ENCODE peak calls at places on chromosomes 5 and 9, in seven cellular contexts. Q is cardiac fibroblast, T is fibroblast of mammary gland, L is brain microvascular endothelial cell, R is epithelial cell of proximal tubule, E is fibroblast of lung, G is GM12878. D is an unnamed sample.

GRCh38 chr5:57538341-57538955 is 55.8 kb upstream of the ACTBL2 start:
- DNase-seq in Q (peak), T (peak), L (peak), R (peak), E (peak), G (no peak), D (peak)

GRCh38 chr9:76374702-76375543 is 19.3 kb downstream of the RFK start:
- DNase-seq in Q (peak), T (peak), L (peak), R (peak), E (peak), G (no peak), D (peak)

GRCh38 chr9:136021171-136021890 is 60.2 kb upstream of the UBAC1 start:
- DNase-seq in Q (no peak), T (no peak), L (no peak), R (no peak), E (no peak), G (no peak), D (no peak)

GRCh38 chr9:86487222-86487841 is 133.1 kb upstream of the TUT7 start:
- DNase-seq in Q (peak), T (peak), L (no peak), R (no peak), E (peak), G (no peak), D (peak)

GRCh38 chr5:74761241-74761640 is 5.7 kb downstream of the GFM2 start:
- DNase-seq in Q (no peak), T (no peak), L (no peak), R (no peak), E (no peak), G (no peak), D (no peak)

GRCh38 chr5:73232266-73233041 is 59.5 kb downstream of the TMEM174 start:
- DNase-seq in Q (no peak), T (no peak), L (no peak), R (no peak), E (peak), G (no peak), D (no peak)

GRCh38 chr5:149284501-149284900 is 12.8 kb downstream of the AFAP1L1 start:
- DNase-seq in Q (peak), T (peak), L (peak), R (no peak), E (no peak), G (no peak), D (no peak)

GRCh38 chr9:35521708-35522107 is 31.8 kb downstream of the RUSC2 start:
- DNase-seq in Q (peak), T (peak), L (peak), R (no peak), E (peak), G (no peak), D (peak)

GRCh38 chr5:170497311-170498038 is 6.3 kb upstream of the KCNIP1 start:
- DNase-seq in Q (no peak), T (peak), L (peak), R (no peak), E (peak), G (no peak), D (no peak)

GRCh38 chr9:114804504-114804903 is 1.3 kb downstream of the TNFSF15 start:
- DNase-seq in Q (peak), T (peak), L (peak), R (no peak), E (peak), G (no peak), D (peak)

GRCh38 chr5:181060924-181061323 is 20.9 kb downstream of the BTNL9 start:
- DNase-seq in Q (no peak), T (no peak), L (no peak), R (no peak), E (no peak), G (no peak), D (no peak)

GRCh38 chr5:134600600-134600999 is 32.0 kb downstream of the SAR1B start:
- DNase-seq in Q (peak), T (peak), L (peak), R (no peak), E (peak), G (no peak), D (peak)

GRCh38 chr9:136526625-136527066 is 19.2 kb downstream of the NOTCH1 start:
- DNase-seq in Q (no peak), T (no peak), L (no peak), R (no peak), E (no peak), G (no peak), D (no peak)

GRCh38 chr5:146924132-146924531 is 45.6 kb upstream of the PPP2R2B start:
- DNase-seq in Q (no peak), T (no peak), L (no peak), R (no peak), E (no peak), G (no peak), D (no peak)

GRCh38 chr5:143399616-143400540 is 3.6 kb downstream of the NR3C1 start:
- DNase-seq in Q (peak), T (peak), L (no peak), R (no peak), E (no peak), G (no peak), D (no peak)

GRCh38 chr5:140391732-140392131 is 9.9 kb upstream of the ANKHD1 start:
- DNase-seq in Q (no peak), T (no peak), L (no peak), R (no peak), E (no peak), G (no peak), D (no peak)

GRCh38 chr9:88804289-88804596 is 187.0 kb upstream of the S1PR3 start:
- DNase-seq in Q (peak), T (peak), L (no peak), R (no peak), E (no peak), G (no peak), D (peak)

GRCh38 chr5:127959152-127959764 is 124.3 kb upstream of the SLC12A2 start:
- DNase-seq in Q (peak), T (peak), L (peak), R (peak), E (peak), G (no peak), D (peak)

GRCh38 chr5:141478321-141478945 is 2.7 kb downstream of the PCDHGC3 start:
- DNase-seq in Q (no peak), T (peak), L (no peak), R (no peak), E (peak), G (no peak), D (peak)

GRCh38 chr5:84430863-84431663 is 46.4 kb upstream of the EDIL3 start:
- DNase-seq in Q (peak), T (no peak), L (no peak), R (no peak), E (no peak), G (no peak), D (no peak)

GRCh38 chr5:137078171-137078665 is 420.9 kb downstream of the SPOCK1 start:
- DNase-seq in Q (no peak), T (peak), L (no peak), R (peak), E (peak), G (no peak), D (no peak)

GRCh38 chr5:177595991-177596774 is 3.7 kb upstream of the B4GALT7 start:
- DNase-seq in Q (no peak), T (no peak), L (no peak), R (no peak), E (no peak), G (no peak), D (no peak)

GRCh38 chr5:177520271-177520670 is 3.5 kb upstream of the DDX41 start:
- DNase-seq in Q (no peak), T (no peak), L (no peak), R (no peak), E (no peak), G (no peak), D (no peak)

GRCh38 chr5:172868924-172869565 is 35.0 kb downstream of the ERGIC1 start:
- DNase-seq in Q (peak), T (peak), L (peak), R (peak), E (peak), G (no peak), D (peak)
- TF ChIP-seq CTCF in Q (peak), T (peak), L (peak), R (peak), E (peak), G (no peak), D (peak)

GRCh38 chr9:97556036-97556720 is 54.7 kb downstream of the TMOD1 start:
- DNase-seq in Q (no peak), T (no peak), L (no peak), R (no peak), E (no peak), G (no peak), D (no peak)
- TF ChIP-seq CTCF in Q (no peak), T (no peak), L (no peak), R (no peak), E (no peak), G (no peak), D (no peak)

DNA sequence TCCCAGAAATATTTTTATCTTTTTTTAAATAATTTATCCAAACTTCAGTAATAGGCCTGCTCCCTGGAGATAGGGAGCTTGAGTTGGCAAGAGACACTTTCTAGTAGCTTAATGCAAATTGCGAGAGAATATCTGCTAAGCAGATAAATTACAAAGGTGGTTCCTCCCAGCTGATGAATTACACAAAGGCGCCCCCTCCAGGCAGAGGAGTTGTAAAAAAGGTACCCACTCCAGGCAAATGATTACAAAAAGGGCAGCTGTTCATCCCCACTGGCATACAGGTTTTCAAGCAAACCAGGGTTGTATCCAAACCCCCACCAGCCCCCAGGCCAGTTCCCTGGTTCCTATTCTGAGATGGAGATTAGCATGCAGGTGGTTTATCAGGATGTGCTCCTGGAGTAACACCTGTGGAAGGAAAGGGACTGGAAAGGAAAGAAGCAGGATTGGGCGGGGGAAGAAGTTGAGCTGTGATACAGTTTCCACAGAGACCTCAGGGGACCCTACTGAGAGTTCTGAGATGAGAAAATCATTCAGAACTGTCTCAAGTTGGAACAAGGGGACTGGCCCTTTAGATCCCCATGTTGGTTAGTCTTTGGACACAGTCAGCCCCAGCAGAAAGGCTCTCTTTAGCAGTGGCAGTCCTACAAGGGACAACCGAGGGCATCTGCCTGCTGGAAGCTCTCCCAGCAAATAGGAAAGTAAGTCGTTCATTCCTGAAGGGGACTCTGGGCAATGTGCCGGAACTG is 25.5 kb downstream of the ESM1 start:
- DNase-seq in Q (peak), T (peak), L (peak), R (no peak), E (no peak), G (no peak), D (no peak)
- TF ChIP-seq CTCF in Q (peak), T (peak), L (peak), R (peak), E (peak), G (peak), D (peak)

GRCh38 chr5:14240366-14240765 is 97.2 kb downstream of the TRIO start:
- DNase-seq in Q (peak), T (peak), L (no peak), R (no peak), E (peak), G (no peak), D (peak)
- TF ChIP-seq CTCF in Q (no peak), T (no peak), L (no peak), R (no peak), E (peak), G (no peak), D (peak)

DNA sequence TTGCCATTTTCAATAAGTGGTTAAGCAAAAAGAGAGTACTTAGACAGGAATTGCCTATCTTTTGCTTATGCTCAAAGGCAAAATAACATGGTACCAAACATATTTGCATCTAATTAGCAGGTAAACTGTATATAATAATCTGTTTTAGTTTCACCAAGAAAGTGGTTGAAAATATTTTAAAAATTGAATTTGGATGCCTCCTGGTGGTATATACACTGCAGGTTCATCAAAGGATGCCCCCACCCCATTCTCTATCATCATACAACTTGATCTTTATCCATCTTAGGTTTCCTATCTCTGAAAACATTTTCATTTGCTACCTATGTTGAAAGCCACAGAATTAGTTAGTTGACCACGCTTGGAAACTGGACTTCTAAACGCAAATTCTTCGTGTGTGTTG is 47.0 kb upstream of the MROH2B start:
- DNase-seq in Q (no peak), T (no peak), L (no peak), R (no peak), E (no peak), G (no peak), D (no peak)
- TF ChIP-seq CTCF in Q (no peak), T (peak), L (peak), R (peak), E (no peak), G (no peak), D (peak)

D was measured in HFFc6.